ENCODE peak calls at places on chromosomes 16 and 17, in seven cellular contexts. O, K, U, H, A, P and Y are unnamed samples.
A peak's percentile ranks its signal among the peaks of the same experiment; 100 is the strongest.

GRCh38 chr17:75205037-75205792 is at the start of gene NUP85:
- DNase-seq in U (peak; percentile 92), O (peak; percentile 96), A (peak; percentile 96), P (peak; percentile 94), H (peak; percentile 98), K (peak; percentile 96), Y (peak; percentile 98)

GRCh38 chr16:89378947-89379771 is 111.2 kb downstream of the ANKRD11 start:
- DNase-seq in H (no peak), O (no peak), A (no peak), U (no peak), P (no peak), K (no peak), Y (no peak)

GRCh38 chr16:1639282-1639681 is 27.1 kb downstream of the CRAMP1 start:
- DNase-seq in O (no peak), A (no peak), K (no peak), H (no peak), U (no peak), P (no peak), Y (no peak)

GRCh38 chr17:69492410-69493071 is 78.0 kb downstream of the MAP2K6 start:
- DNase-seq in H (no peak), K (peak; percentile 28), O (no peak), U (no peak), A (no peak), P (no peak), Y (no peak)

GRCh38 chr17:8799001-8799850 is at the start of gene MFSD6L:
- DNase-seq in A (no peak), P (no peak), K (no peak), U (peak; percentile 87), O (no peak), H (no peak), Y (no peak)

GRCh38 chr16:27179500-27180072 is 23.7 kb upstream of the KDM8 start:
- DNase-seq in A (peak; percentile 77), H (peak; percentile 92), U (peak; percentile 88), P (peak; percentile 67), O (peak; percentile 85), K (peak; percentile 58), Y (peak; percentile 94)

GRCh38 chr17:64413505-64413904 is 22.8 kb upstream of the PECAM1 start:
- DNase-seq in P (no peak), O (no peak), U (no peak), A (no peak), H (no peak), K (no peak), Y (no peak)

GRCh38 chr17:71801301-71801700 is 319.5 kb upstream of the SOX9 start:
- DNase-seq in P (no peak), A (no peak), H (no peak), K (no peak), O (no peak), U (no peak), Y (no peak)

DNA sequence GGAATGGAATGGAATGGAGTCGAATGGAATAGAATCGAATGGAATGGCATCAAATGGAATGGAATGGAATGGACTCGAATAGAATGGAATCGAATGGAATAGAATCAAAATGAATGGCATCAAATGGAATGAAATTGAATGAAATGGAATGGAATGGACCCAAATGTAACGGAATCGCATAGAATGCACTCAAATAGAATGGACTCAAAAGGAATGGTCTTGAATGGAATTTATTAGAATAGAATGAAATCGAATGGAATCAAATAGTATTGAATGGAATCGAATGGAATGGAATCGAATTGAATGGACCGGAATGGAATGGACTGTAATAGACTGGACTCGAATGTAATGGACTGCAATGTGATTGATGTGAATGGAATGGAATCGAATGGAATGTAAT is 501.4 kb upstream of the WSB1 start:
- DNase-seq in O (no peak), P (no peak), H (no peak), U (no peak), K (no peak), A (peak; percentile 94), Y (no peak)
- H3K9me3 ChIP-seq in O (no peaks in the 10 kb centered on the region), P (peaks cover 51% of the 10 kb centered on the region), H (peaks cover 34% of the 10 kb centered on the region), U (peaks cover 9% of the 10 kb centered on the region), K (peaks cover 46% of the 10 kb centered on the region), A (peaks cover 10% of the 10 kb centered on the region), Y (peaks cover 65% of the 10 kb centered on the region)

DNA sequence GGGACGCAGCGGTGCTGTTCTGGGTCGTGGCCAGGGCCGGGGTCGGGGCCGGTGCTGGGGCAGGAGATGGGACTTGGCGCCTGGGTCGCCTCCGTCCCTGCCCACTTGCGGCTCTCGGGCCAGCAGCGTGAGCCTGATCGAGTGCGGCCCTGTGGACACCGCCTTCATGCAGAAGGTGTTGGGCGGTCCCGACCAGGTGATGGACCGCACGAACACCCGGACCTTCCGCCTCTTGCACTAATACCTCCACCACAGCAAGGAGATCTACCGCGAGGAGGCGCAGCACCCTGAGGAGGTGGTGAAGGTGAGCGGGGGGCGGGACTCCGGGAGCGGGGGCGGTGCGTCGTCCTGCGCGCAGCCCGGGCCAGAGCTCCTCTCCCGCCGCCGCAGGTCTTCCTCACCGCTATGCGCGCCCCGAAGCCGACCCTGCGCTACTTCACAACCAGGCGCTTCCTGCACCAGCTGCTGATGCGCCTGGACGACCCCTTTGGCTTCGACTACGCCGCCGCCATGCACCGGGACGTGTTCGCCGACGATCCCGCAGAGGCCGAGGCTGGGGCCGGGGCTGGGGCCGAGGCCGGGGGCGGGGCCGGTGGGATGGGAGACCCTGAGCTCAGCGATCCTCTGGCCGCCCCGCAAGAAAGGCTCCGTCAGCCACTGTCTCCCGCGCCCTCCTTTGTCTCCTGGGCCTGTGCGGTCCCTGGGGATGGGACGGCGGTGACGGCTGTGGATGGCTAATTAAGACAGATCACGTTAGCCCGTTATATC is 4.5 kb upstream of the HSD17B1 start:
- DNase-seq in K (no peak), P (peak; percentile 83), U (peak; percentile 94), A (peak; percentile 52), O (no peak), H (no peak), Y (no peak)
- TF ChIP-seq POLR2AphosphoS5 in K (no peak), P (no peak), U (peak; percentile 81), A (no peak), O (no peak), H (no peak), Y (peak; percentile 14)

GRCh38 chr16:70803354-70803753 is 2.4 kb upstream of the VAC14 start:
- DNase-seq in H (no peak), A (no peak), P (no peak), K (no peak), U (no peak), O (no peak), Y (no peak)

GRCh38 chr16:70801611-70802010 is 653 bp upstream of the VAC14 start:
- DNase-seq in P (no peak), H (no peak), U (no peak), A (no peak), O (no peak), K (no peak), Y (no peak)

GRCh38 chr16:70800306-70800705 is 652 bp downstream of the VAC14 start:
- DNase-seq in A (no peak), H (no peak), P (no peak), O (no peak), U (no peak), K (no peak), Y (no peak)

GRCh38 chr16:70804153-70804728 is 3.3 kb upstream of the VAC14 start:
- DNase-seq in H (no peak), U (no peak), P (no peak), K (no peak), A (peak; percentile 34), O (no peak), Y (no peak)

GRCh38 chr16:70800798-70801480 is at the start of gene VAC14:
- DNase-seq in O (peak; percentile 96), P (peak; percentile 95), U (peak; percentile 98), A (peak; percentile 90), H (peak; percentile 96), K (peak; percentile 87), Y (peak; percentile 97)
- TF ChIP-seq POLR2A in O (peak; percentile 87), P (no peak), U (peak; percentile 3), A (peak; percentile 82), H (no peak), K (peak; percentile 86), Y (no peak)

GRCh38 chr17:351436-351713 is 1.2 kb downstream of the RPH3AL start:
- DNase-seq in K (no peak), P (no peak), H (no peak), A (no peak), U (no peak), O (no peak), Y (no peak)
- H3K9me3 ChIP-seq in K (no peaks in the 10 kb centered on the region), P (no peaks in the 10 kb centered on the region), H (no peaks in the 10 kb centered on the region), A (no peaks in the 10 kb centered on the region), U (no peaks in the 10 kb centered on the region), O (no peaks in the 10 kb centered on the region), Y (no peaks in the 10 kb centered on the region)

DNA sequence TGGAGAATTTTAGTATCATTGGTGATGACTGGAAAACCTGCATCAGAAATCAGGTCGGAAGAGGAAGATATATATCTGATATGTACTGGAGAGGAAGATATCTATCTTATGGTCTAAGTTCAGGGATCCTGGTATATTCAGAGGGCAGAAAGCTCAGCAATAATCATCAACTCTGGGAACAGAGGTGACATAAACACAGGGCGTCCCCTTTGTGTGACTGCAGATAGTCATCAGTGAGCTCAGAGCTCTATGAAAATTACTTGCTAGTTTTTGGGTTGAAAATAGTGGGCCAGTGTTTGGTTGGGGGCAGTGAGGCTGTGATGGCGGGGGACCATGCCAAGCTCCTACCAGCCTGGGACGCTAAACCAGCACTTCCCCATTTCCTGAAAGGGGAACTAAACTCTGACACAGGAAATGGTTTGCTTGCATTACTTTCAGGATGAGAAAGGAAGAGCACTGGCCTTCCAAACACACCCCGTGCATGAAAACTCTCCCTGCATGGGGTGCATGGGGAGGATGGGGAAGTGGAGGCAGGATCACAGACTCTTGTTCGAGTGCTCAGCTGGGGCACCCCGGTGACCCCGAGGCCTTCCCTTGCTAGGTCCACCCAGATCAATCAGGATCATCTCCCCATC is 15.8 kb downstream of the NOD2 start:
- DNase-seq in O (no peak), A (no peak), H (no peak), U (no peak), K (no peak), P (no peak), Y (no peak)
- TF ChIP-seq POLR2AphosphoS5 in O (no peak), A (no peak), H (no peak), U (no peak), K (no peak), P (no peak), Y (no peak)

DNA sequence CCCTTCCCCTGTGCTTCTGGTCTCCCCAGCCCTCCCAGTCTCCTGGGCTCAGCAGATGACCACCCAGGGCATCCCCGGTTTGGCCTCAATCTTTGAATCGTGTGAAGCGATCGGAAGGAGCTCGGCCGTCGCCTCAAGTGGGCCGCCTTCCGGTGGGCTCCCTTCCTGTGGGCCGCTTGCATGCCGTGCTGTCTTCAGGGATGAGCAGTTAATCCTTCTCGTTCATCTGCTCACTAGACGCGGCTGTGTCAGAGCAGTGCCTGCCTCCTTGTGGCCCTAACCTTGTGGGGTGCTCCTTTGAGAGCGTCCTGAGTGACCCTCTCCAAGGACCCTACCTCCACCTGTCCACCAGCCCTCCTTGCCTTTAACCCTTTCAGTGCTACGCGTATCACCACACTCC is 40.4 kb downstream of the BAIAP2 start:
- DNase-seq in K (no peak), P (no peak), U (no peak), A (no peak), O (no peak), H (no peak), Y (no peak)
- TF ChIP-seq POLR2A in K (no peak), P (no peak), U (no peak), A (no peak), O (no peak), H (no peak), Y (no peak)

DNA sequence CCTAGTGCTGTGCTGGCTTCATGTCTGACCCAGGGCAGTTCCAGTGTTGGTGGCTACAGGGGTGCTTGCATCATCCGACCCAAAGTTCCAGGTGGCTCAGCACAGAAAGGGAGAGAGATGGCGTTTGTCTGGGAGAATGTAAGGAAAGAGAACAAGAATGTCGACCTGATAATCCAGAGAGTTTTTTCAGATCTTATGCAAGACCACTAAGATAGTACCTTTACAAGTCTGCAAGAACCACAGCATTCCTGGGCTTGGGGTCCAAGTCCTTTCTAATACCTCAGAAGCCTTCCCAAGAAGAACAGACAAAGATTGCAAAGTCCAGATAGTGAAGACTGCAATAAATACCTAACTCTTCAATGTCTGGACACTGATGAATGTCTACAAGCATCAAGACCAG is 363.0 kb upstream of the TOM1L1 start:
- DNase-seq in O (no peak), P (no peak), K (no peak), H (no peak), U (no peak), A (no peak), Y (no peak)
- H3K9me3 ChIP-seq in O (peaks cover 1% of the 10 kb centered on the region), P (no peaks in the 10 kb centered on the region), K (peaks cover 20% of the 10 kb centered on the region), H (no peaks in the 10 kb centered on the region), U (no peaks in the 10 kb centered on the region), A (no peaks in the 10 kb centered on the region), Y (no peaks in the 10 kb centered on the region)